ENCODE peak calls at places on chromosomes 13 and 19, in four cellular contexts. R is H1, I is GM12892, Y is GM12878. N is an unnamed sample.

GRCh38 chr13:46571189-46571901 is 18.4 kb downstream of the LRCH1 start:
- DNase-seq in R (no peak), I (no peak), Y (no peak), N (no peak)

GRCh38 chr19:28633223-28634030 is 579.5 kb downstream of the UQCRFS1 start:
- DNase-seq in R (peak), I (no peak), Y (no peak), N (peak)

GRCh38 chr13:51154029-51154555 is 43.0 kb upstream of the C13orf42 start:
- DNase-seq in R (no peak), I (no peak), Y (no peak), N (no peak)

GRCh38 chr13:76815344-76815743 is 70.9 kb downstream of the KCTD12 start:
- DNase-seq in R (no peak), I (no peak), Y (no peak), N (no peak)

GRCh38 chr13:99693812-99694211 is 192.5 kb downstream of the TM9SF2 start:
- DNase-seq in R (no peak), I (no peak), Y (no peak), N (no peak)

GRCh38 chr13:42548731-42549554 is 25.0 kb upstream of the TNFSF11 start:
- DNase-seq in R (no peak), I (peak), Y (peak), N (peak)

GRCh38 chr13:33174491-33174890 is 111.1 kb downstream of the STARD13 start:
- DNase-seq in R (no peak), I (no peak), Y (no peak), N (no peak)

GRCh38 chr13:24995225-24995804 is 100.6 kb upstream of the PABPC3 start:
- DNase-seq in R (no peak), I (peak), Y (no peak), N (peak)

GRCh38 chr19:17775245-17775927 is 19.6 kb upstream of the B3GNT3 start:
- DNase-seq in R (no peak), I (no peak), Y (no peak), N (no peak)

GRCh38 chr13:42985312-42986175 is 6.5 kb downstream of the EPSTI1 start:
- DNase-seq in R (no peak), I (no peak), Y (no peak), N (no peak)

GRCh38 chr19:35034005-35034502 is 3.8 kb downstream of the SCN1B start:
- DNase-seq in R (no peak), I (no peak), Y (no peak), N (no peak)

GRCh38 chr13:64347662-64348061 is 2882.5 kb downstream of the PCDH9 start:
- DNase-seq in R (no peak), I (no peak), Y (no peak), N (no peak)

GRCh38 chr13:51818771-51819511 is 15.0 kb upstream of the DHRS12 start:
- DNase-seq in R (no peak), I (no peak), Y (no peak), N (no peak)

GRCh38 chr13:43848250-43848649 is 31.3 kb downstream of the CCDC122 start:
- DNase-seq in R (no peak), I (no peak), Y (no peak), N (no peak)

GRCh38 chr19:16885166-16885565 is 3.6 kb upstream of the F2RL3 start:
- DNase-seq in R (no peak), I (no peak), Y (no peak), N (no peak)

GRCh38 chr19:29404951-29405727 is 120.7 kb upstream of the VSTM2B start:
- DNase-seq in R (peak), I (no peak), Y (no peak), N (no peak)

GRCh38 chr19:48501446-48501960 is 10.1 kb downstream of the LMTK3 start:
- DNase-seq in R (peak), I (no peak), Y (peak), N (no peak)
- TF ChIP-seq POLR2A in R (no peak), I (no peak), Y (no peak), N (no peak)

GRCh38 chr13:40664100-40665060 is 2.1 kb downstream of the FOXO1 start:
- DNase-seq in R (no peak), I (peak), Y (no peak), N (peak)
- TF ChIP-seq POLR2AphosphoS5 in R (no peak), I (peak), Y (peak), N (no peak)

DNA sequence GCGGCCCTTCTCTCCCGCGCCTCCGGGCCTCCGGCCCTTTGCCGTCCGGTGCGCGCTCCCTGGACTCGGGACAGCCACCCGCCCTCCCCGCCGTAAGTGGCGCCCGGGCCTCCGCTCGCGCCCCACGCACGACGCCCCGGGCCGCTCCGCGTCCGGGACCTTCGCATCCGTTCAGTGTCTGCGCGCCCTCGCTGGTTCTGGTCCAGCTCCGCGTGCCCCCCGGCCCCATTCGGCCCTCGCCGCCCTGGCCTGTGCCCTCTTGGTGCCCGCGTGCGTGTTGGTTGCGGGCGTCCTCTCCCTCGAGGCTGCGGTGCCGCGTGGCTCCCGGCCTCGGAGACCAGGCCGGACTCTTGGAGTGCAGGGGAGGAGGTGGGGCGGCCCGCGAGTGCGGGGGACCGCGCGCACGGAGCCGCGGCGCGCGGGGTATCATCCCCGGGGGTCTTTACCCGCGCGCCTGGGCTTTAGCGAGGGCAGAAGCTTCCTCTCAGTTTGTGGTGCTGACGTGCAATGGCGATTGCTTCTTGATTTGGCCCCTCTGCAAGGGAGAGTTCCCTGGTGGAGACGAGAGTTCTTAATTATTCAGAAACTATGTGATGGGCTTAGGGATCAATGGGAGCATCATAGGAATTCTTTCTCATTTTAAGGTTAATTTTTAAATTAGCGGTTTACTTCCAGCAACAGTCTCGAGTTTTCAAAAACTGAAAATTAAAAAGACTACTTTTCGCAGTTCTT is 757 bp downstream of the WASF3 start:
- DNase-seq in R (no peak), I (no peak), Y (no peak), N (peak)
- TF ChIP-seq TAF1 in R (no peak), I (no peak), Y (no peak), N (no peak)

GRCh38 chr19:37313335-37313627 is 57.6 kb upstream of the ZNF527 start:
- DNase-seq in R (no peak), I (no peak), Y (no peak), N (no peak)

DNA sequence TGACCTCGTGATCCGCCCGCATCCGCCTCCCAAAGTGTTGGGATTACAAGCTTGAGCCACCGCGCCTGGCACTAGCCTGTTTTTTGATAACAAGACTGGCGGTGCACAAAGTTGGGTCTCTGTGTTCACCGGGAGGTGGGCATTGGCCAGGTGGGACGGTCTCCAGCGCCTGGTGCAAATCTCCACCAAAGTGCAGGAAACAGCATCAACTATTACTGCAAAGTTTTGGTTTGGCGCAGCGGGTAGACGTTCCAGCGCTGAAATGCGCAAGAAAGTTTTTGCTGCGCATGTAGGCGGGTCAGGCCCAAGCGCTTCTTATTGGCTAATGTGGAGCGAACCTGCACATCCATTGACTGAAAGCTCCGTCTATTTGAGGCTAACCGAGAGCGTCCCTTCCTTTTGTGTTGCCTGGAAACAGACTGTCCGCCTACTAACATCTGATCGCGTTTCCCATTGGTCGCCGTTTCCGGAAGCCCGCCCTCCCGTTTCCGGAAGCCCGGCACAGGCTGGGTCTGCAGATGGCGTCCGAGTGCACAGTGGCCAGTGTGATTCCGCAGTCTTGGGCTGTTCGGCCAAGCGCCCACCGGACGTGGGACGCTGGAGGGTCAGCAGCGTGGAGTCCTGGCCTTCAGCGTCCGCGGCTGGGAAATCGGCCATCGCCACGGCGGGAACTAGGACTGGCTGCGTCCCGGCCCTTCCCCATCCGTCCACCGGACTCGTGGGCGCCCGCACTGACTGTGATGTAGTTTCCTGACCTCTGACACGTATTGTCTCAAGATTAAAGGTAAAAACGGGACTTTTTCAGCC is 53.3 kb upstream of the ZNF527 start:
- DNase-seq in R (peak), I (peak), Y (peak), N (peak)
- TF ChIP-seq POLR2A in R (peak), I (peak), Y (peak), N (peak)

DNA sequence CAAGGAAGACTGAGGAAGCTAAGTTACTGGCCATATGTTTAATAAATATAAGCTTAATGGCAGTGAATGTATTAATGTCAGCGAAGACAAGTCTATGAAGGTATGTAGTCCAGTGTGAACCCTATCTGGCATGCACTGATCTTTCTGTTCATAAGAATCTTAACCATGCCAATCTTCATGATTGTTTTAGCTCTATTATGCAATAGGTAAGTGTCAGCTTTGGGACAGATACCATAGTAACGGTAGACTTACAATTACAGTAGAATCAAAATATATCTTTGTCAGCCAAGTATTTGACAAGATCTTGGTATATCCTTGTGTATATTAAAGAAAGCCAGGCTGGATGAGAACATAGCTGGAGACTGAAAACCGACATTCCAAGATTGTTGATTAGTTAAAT is 428.5 kb downstream of the SPRY2 start:
- DNase-seq in R (no peak), I (no peak), Y (no peak), N (no peak)
- TF ChIP-seq POLR2AphosphoS5 in R (no peak), I (no peak), Y (no peak), N (no peak)

GRCh38 chr13:75803982-75804381 is 167.9 kb downstream of the LMO7 start:
- DNase-seq in R (no peak), I (no peak), Y (no peak), N (no peak)

GRCh38 chr13:75800545-75800944 is 164.4 kb downstream of the LMO7 start:
- DNase-seq in R (no peak), I (no peak), Y (no peak), N (no peak)

GRCh38 chr13:75802161-75802560 is 166.0 kb downstream of the LMO7 start:
- DNase-seq in R (no peak), I (no peak), Y (no peak), N (no peak)

GRCh38 chr13:75803175-75803611 is 167.1 kb downstream of the LMO7 start:
- DNase-seq in R (peak), I (no peak), Y (no peak), N (no peak)

GRCh38 chr13:75801388-75801787 is 165.3 kb downstream of the LMO7 start:
- DNase-seq in R (no peak), I (no peak), Y (no peak), N (no peak)
- TF ChIP-seq TAF1 in R (no peak), I (no peak), Y (no peak), N (no peak)

GRCh38 chr13:36750946-36751345 is 68.1 kb upstream of the RFXAP start:
- DNase-seq in R (no peak), I (no peak), Y (no peak), N (no peak)
- TF ChIP-seq POLR2A in R (no peak), I (no peak), Y (no peak), N (no peak)

N was measured in GM12891.